ENCODE peak calls at places on chromosomes 5 and 9, in nine cellular contexts. One of them, this sample, is unnamed.

GRCh38 chr5:151146003-151146524 is 11.5 kb downstream of the ANXA6 start:
- DNase-seq in CD8-positive, alpha-beta T cell: no peak
- DNase-seq in fibroblast of the aortic adventitia: no peak
- DNase-seq in cardiac muscle cell: no peak
- DNase-seq in spleen: no peak
- DNase-seq in AG10803: no peak
- DNase-seq in Calu3: no peak
- DNase-seq in WERI-Rb-1: no peak
- DNase-seq in astrocyte of the spinal cord: no peak
- DNase-seq in this sample: no peak

GRCh38 chr5:34707451-34708107 is 51.5 kb downstream of the RAI14 start:
- DNase-seq in CD8-positive, alpha-beta T cell: no peak
- DNase-seq in fibroblast of the aortic adventitia: no peak
- DNase-seq in cardiac muscle cell: no peak
- DNase-seq in spleen: no peak
- DNase-seq in AG10803: no peak
- DNase-seq in Calu3: no peak
- DNase-seq in WERI-Rb-1: no peak
- DNase-seq in astrocyte of the spinal cord: no peak
- DNase-seq in this sample: no peak

GRCh38 chr9:83477571-83477970 is 60.6 kb downstream of the FRMD3 start:
- DNase-seq in CD8-positive, alpha-beta T cell: no peak
- DNase-seq in fibroblast of the aortic adventitia: no peak
- DNase-seq in cardiac muscle cell: no peak
- DNase-seq in spleen: no peak
- DNase-seq in AG10803: peak; percentile 42
- DNase-seq in Calu3: no peak
- DNase-seq in WERI-Rb-1: no peak
- DNase-seq in astrocyte of the spinal cord: peak; percentile 50
- DNase-seq in this sample: no peak

GRCh38 chr9:120715331-120715924 is 1.2 kb upstream of the MEGF9 start:
- DNase-seq in CD8-positive, alpha-beta T cell: no peak
- DNase-seq in fibroblast of the aortic adventitia: peak; percentile 82
- DNase-seq in cardiac muscle cell: no peak
- DNase-seq in spleen: peak; percentile 84
- DNase-seq in AG10803: peak; percentile 73
- DNase-seq in Calu3: no peak
- DNase-seq in WERI-Rb-1: peak; percentile 98
- DNase-seq in astrocyte of the spinal cord: peak; percentile 66
- DNase-seq in this sample: peak; percentile 47

GRCh38 chr9:110672873-110673508 is 4.4 kb downstream of the MUSK start:
- DNase-seq in CD8-positive, alpha-beta T cell: no peak
- DNase-seq in fibroblast of the aortic adventitia: no peak
- DNase-seq in cardiac muscle cell: no peak
- DNase-seq in spleen: no peak
- DNase-seq in AG10803: no peak
- DNase-seq in Calu3: no peak
- DNase-seq in WERI-Rb-1: no peak
- DNase-seq in astrocyte of the spinal cord: no peak
- DNase-seq in this sample: no peak

GRCh38 chr5:153629027-153629426 is 138.6 kb downstream of the GRIA1 start:
- DNase-seq in CD8-positive, alpha-beta T cell: no peak
- DNase-seq in fibroblast of the aortic adventitia: peak; percentile 96
- DNase-seq in cardiac muscle cell: peak; percentile 63
- DNase-seq in spleen: no peak
- DNase-seq in AG10803: peak; percentile 98
- DNase-seq in Calu3: peak; percentile 29
- DNase-seq in WERI-Rb-1: peak; percentile 36
- DNase-seq in astrocyte of the spinal cord: peak; percentile 95
- DNase-seq in this sample: peak; percentile 21

GRCh38 chr9:23772384-23772783 is 53.7 kb downstream of the ELAVL2 start:
- DNase-seq in CD8-positive, alpha-beta T cell: no peak
- DNase-seq in fibroblast of the aortic adventitia: no peak
- DNase-seq in cardiac muscle cell: no peak
- DNase-seq in spleen: no peak
- DNase-seq in AG10803: no peak
- DNase-seq in Calu3: no peak
- DNase-seq in WERI-Rb-1: no peak
- DNase-seq in astrocyte of the spinal cord: no peak
- DNase-seq in this sample: no peak

GRCh38 chr5:36878421-36879088 is 2.0 kb downstream of the NIPBL start:
- DNase-seq in CD8-positive, alpha-beta T cell: no peak
- DNase-seq in fibroblast of the aortic adventitia: peak; percentile 51
- DNase-seq in cardiac muscle cell: peak; percentile 84
- DNase-seq in spleen: peak; percentile 61
- DNase-seq in AG10803: peak; percentile 46
- DNase-seq in Calu3: peak; percentile 14
- DNase-seq in WERI-Rb-1: peak; percentile 83
- DNase-seq in astrocyte of the spinal cord: peak; percentile 59
- DNase-seq in this sample: peak; percentile 55

GRCh38 chr5:89043676-89044075 is 160.7 kb upstream of the MEF2C start:
- DNase-seq in CD8-positive, alpha-beta T cell: no peak
- DNase-seq in fibroblast of the aortic adventitia: peak; percentile 7
- DNase-seq in cardiac muscle cell: no peak
- DNase-seq in spleen: no peak
- DNase-seq in AG10803: no peak
- DNase-seq in Calu3: no peak
- DNase-seq in WERI-Rb-1: no peak
- DNase-seq in astrocyte of the spinal cord: peak; percentile 41
- DNase-seq in this sample: no peak

GRCh38 chr5:180201051-180201987 is 7.7 kb downstream of the RASGEF1C start:
- DNase-seq in CD8-positive, alpha-beta T cell: no peak
- DNase-seq in fibroblast of the aortic adventitia: peak; percentile 8
- DNase-seq in cardiac muscle cell: peak; percentile 61
- DNase-seq in spleen: peak; percentile 54
- DNase-seq in AG10803: no peak
- DNase-seq in Calu3: no peak
- DNase-seq in WERI-Rb-1: peak; percentile 74
- DNase-seq in astrocyte of the spinal cord: no peak
- DNase-seq in this sample: peak; percentile 63

GRCh38 chr5:178116406-178116885 is 3.1 kb downstream of the N4BP3 start:
- DNase-seq in CD8-positive, alpha-beta T cell: peak; percentile 79
- DNase-seq in fibroblast of the aortic adventitia: no peak
- DNase-seq in cardiac muscle cell: peak; percentile 44
- DNase-seq in spleen: peak; percentile 92
- DNase-seq in AG10803: no peak
- DNase-seq in Calu3: no peak
- DNase-seq in WERI-Rb-1: no peak
- DNase-seq in astrocyte of the spinal cord: no peak
- DNase-seq in this sample: no peak

GRCh38 chr9:21873540-21874221 is 71.2 kb downstream of the MTAP start:
- DNase-seq in CD8-positive, alpha-beta T cell: no peak
- DNase-seq in fibroblast of the aortic adventitia: peak; percentile 60
- DNase-seq in cardiac muscle cell: no peak
- DNase-seq in spleen: no peak
- DNase-seq in AG10803: peak; percentile 57
- DNase-seq in Calu3: no peak
- DNase-seq in WERI-Rb-1: no peak
- DNase-seq in astrocyte of the spinal cord: peak; percentile 51
- DNase-seq in this sample: no peak

GRCh38 chr9:8268216-8268878 is 468.8 kb upstream of the DMAC1 start:
- DNase-seq in CD8-positive, alpha-beta T cell: no peak
- DNase-seq in fibroblast of the aortic adventitia: peak; percentile 17
- DNase-seq in cardiac muscle cell: no peak
- DNase-seq in spleen: no peak
- DNase-seq in AG10803: no peak
- DNase-seq in Calu3: no peak
- DNase-seq in WERI-Rb-1: no peak
- DNase-seq in astrocyte of the spinal cord: no peak
- DNase-seq in this sample: no peak

GRCh38 chr9:129374231-129374630 is 196.2 kb upstream of the IER5L start:
- DNase-seq in CD8-positive, alpha-beta T cell: no peak
- DNase-seq in fibroblast of the aortic adventitia: no peak
- DNase-seq in cardiac muscle cell: no peak
- DNase-seq in spleen: no peak
- DNase-seq in AG10803: no peak
- DNase-seq in Calu3: no peak
- DNase-seq in WERI-Rb-1: no peak
- DNase-seq in astrocyte of the spinal cord: no peak
- DNase-seq in this sample: no peak

GRCh38 chr9:129373361-129373760 is 195.3 kb upstream of the IER5L start:
- DNase-seq in CD8-positive, alpha-beta T cell: no peak
- DNase-seq in fibroblast of the aortic adventitia: no peak
- DNase-seq in cardiac muscle cell: no peak
- DNase-seq in spleen: no peak
- DNase-seq in AG10803: no peak
- DNase-seq in Calu3: no peak
- DNase-seq in WERI-Rb-1: no peak
- DNase-seq in astrocyte of the spinal cord: no peak
- DNase-seq in this sample: no peak

GRCh38 chr9:129367287-129367686 is 189.2 kb upstream of the IER5L start:
- DNase-seq in CD8-positive, alpha-beta T cell: no peak
- DNase-seq in fibroblast of the aortic adventitia: no peak
- DNase-seq in cardiac muscle cell: no peak
- DNase-seq in spleen: no peak
- DNase-seq in AG10803: no peak
- DNase-seq in Calu3: no peak
- DNase-seq in WERI-Rb-1: no peak
- DNase-seq in astrocyte of the spinal cord: no peak
- DNase-seq in this sample: no peak

GRCh38 chr9:129368458-129368978 is 190.5 kb upstream of the IER5L start:
- DNase-seq in CD8-positive, alpha-beta T cell: no peak
- DNase-seq in fibroblast of the aortic adventitia: no peak
- DNase-seq in cardiac muscle cell: no peak
- DNase-seq in spleen: no peak
- DNase-seq in AG10803: no peak
- DNase-seq in Calu3: no peak
- DNase-seq in WERI-Rb-1: no peak
- DNase-seq in astrocyte of the spinal cord: no peak
- DNase-seq in this sample: no peak

DNA sequence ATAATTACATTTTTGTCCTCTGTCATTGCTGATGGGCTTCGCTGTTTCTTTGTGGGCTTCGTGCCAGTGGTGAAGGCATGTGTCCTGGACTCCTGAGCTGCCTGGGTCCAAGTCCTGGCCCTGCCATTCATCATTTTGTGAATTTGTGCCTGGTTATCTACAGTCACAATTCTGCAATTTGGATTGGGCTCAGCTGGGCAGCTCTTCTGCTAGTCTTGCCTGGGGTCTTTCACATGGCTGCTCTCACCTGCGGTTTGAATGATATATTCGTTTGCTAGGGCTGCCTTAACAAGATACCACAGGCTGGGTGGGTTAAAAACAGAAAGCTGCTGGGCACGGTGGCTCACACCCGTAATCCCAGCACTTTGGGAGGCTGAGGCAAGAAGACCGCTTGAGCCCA is 192.7 kb upstream of the IER5L start:
- DNase-seq in CD8-positive, alpha-beta T cell: no peak
- DNase-seq in fibroblast of the aortic adventitia: no peak
- DNase-seq in cardiac muscle cell: no peak
- DNase-seq in spleen: peak; percentile 17
- DNase-seq in AG10803: no peak
- DNase-seq in Calu3: no peak
- DNase-seq in WERI-Rb-1: no peak
- DNase-seq in astrocyte of the spinal cord: no peak
- DNase-seq in this sample: no peak
- TF ChIP-seq CTCF in CD8-positive, alpha-beta T cell: no peak
- TF ChIP-seq CTCF in fibroblast of the aortic adventitia: no peak
- TF ChIP-seq CTCF in cardiac muscle cell: no peak
- TF ChIP-seq CTCF in spleen: no peak
- TF ChIP-seq CTCF in AG10803: no peak
- TF ChIP-seq CTCF in Calu3: no peak
- TF ChIP-seq CTCF in WERI-Rb-1: no peak
- TF ChIP-seq CTCF in astrocyte of the spinal cord: no peak
- TF ChIP-seq CTCF in this sample: no peak

DNA sequence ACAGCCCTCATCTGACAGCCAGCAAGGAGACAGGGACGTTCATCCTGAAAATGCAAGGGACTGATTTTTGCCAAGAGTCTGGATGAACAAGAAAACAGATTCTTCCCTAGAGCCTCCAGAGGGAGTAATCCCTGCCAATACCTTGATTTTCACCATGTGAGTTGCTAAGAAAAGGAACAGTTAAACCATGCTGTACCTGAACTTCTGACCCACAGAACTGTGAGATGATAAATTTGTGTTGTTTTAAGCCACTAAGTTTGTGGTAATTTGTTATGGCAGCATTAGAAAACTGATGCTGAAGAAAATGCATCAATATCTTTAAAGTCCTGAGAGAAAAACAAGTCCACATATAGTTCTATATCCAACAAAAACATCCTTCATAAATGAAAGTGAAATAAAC is 153.9 kb upstream of the ADAMTSL1 start:
- DNase-seq in CD8-positive, alpha-beta T cell: no peak
- DNase-seq in fibroblast of the aortic adventitia: peak; percentile 42
- DNase-seq in cardiac muscle cell: no peak
- DNase-seq in spleen: no peak
- DNase-seq in AG10803: no peak
- DNase-seq in Calu3: no peak
- DNase-seq in WERI-Rb-1: no peak
- DNase-seq in astrocyte of the spinal cord: no peak
- DNase-seq in this sample: no peak
- TF ChIP-seq CTCF in CD8-positive, alpha-beta T cell: no peak
- TF ChIP-seq CTCF in fibroblast of the aortic adventitia: peak; percentile 32
- TF ChIP-seq CTCF in cardiac muscle cell: peak; percentile 20
- TF ChIP-seq CTCF in spleen: no peak
- TF ChIP-seq CTCF in AG10803: peak; percentile 34
- TF ChIP-seq CTCF in Calu3: no peak
- TF ChIP-seq CTCF in WERI-Rb-1: no peak
- TF ChIP-seq CTCF in astrocyte of the spinal cord: peak; percentile 31
- TF ChIP-seq CTCF in this sample: no peak

DNA sequence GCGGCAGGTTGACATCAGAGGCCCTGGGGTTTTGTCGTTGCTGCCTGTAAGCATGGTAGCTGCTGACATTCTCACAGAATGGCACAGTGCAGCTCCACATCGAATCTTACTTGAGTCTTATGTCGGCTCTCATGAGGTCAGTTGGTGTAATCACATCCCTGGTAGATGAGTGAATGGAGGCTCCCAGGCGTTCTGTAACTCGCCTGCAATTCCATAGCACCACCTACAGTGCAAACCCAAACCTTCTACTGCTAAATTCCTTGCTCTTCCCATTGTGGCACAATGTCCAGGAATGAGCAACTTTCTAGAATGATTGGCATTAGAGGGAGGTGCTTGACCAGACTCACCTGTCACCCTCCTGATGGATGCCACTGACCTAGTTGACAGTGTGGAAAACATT is 578.4 kb downstream of the CCDC171 start:
- DNase-seq in CD8-positive, alpha-beta T cell: no peak
- DNase-seq in fibroblast of the aortic adventitia: peak; percentile 22
- DNase-seq in cardiac muscle cell: peak; percentile 35
- DNase-seq in spleen: no peak
- DNase-seq in AG10803: peak; percentile 20
- DNase-seq in Calu3: no peak
- DNase-seq in WERI-Rb-1: peak; percentile 39
- DNase-seq in astrocyte of the spinal cord: peak; percentile 61
- DNase-seq in this sample: no peak
- TF ChIP-seq CTCF in CD8-positive, alpha-beta T cell: no peak
- TF ChIP-seq CTCF in fibroblast of the aortic adventitia: peak; percentile 2
- TF ChIP-seq CTCF in cardiac muscle cell: peak; percentile 43
- TF ChIP-seq CTCF in spleen: no peak
- TF ChIP-seq CTCF in AG10803: peak; percentile 13
- TF ChIP-seq CTCF in Calu3: no peak
- TF ChIP-seq CTCF in WERI-Rb-1: peak; percentile 78
- TF ChIP-seq CTCF in astrocyte of the spinal cord: peak; percentile 47
- TF ChIP-seq CTCF in this sample: no peak

DNA sequence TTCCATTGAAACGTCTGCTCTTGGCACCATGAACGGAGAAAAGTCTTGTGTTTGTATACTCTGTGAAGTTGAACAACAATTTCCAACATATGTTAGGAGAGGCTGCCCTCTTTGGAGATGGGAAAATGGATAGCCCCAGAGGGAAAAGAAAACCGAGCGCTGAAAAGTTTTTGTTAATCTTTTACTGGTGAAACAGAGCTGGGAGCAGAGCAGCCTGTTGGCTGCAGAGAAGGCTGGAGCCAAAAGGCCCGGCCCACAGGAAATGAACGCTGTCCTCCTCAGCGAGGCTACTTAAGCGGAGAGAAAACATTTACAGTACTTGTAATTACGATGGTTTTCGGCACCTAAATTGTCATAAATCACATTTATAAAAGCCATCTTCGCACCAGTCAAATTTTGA is 129.8 kb upstream of the CNTLN start:
- DNase-seq in CD8-positive, alpha-beta T cell: no peak
- DNase-seq in fibroblast of the aortic adventitia: peak; percentile 84
- DNase-seq in cardiac muscle cell: peak; percentile 9
- DNase-seq in spleen: no peak
- DNase-seq in AG10803: peak; percentile 74
- DNase-seq in Calu3: peak; percentile 38
- DNase-seq in WERI-Rb-1: no peak
- DNase-seq in astrocyte of the spinal cord: peak; percentile 77
- DNase-seq in this sample: no peak
- TF ChIP-seq CTCF in CD8-positive, alpha-beta T cell: no peak
- TF ChIP-seq CTCF in fibroblast of the aortic adventitia: no peak
- TF ChIP-seq CTCF in cardiac muscle cell: no peak
- TF ChIP-seq CTCF in spleen: no peak
- TF ChIP-seq CTCF in AG10803: peak; percentile 32
- TF ChIP-seq CTCF in Calu3: no peak
- TF ChIP-seq CTCF in WERI-Rb-1: no peak
- TF ChIP-seq CTCF in astrocyte of the spinal cord: no peak
- TF ChIP-seq CTCF in this sample: no peak